ENCODE peak calls at places on chromosomes 2 and 18, in five cellular contexts. One of them, this sample, is unnamed.

GRCh38 chr2:69652206-69652605 is 8.7 kb upstream of the AAK1 start:
- DNase-seq in transverse colon: no peak
- DNase-seq in body of pancreas: no peak
- DNase-seq in fibroblast of lung: peak; percentile 90
- DNase-seq in IMR-90: peak; percentile 94
- DNase-seq in this sample: no peak

GRCh38 chr2:159738509-159739390 is 26.4 kb downstream of the MARCHF7 start:
- DNase-seq in transverse colon: no peak
- DNase-seq in body of pancreas: no peak
- DNase-seq in fibroblast of lung: no peak
- DNase-seq in IMR-90: no peak
- DNase-seq in this sample: no peak

GRCh38 chr2:217901826-217902225 is 101.0 kb downstream of the TNS1 start:
- DNase-seq in transverse colon: no peak
- DNase-seq in body of pancreas: no peak
- DNase-seq in fibroblast of lung: peak; percentile 87
- DNase-seq in IMR-90: peak; percentile 92
- DNase-seq in this sample: no peak

GRCh38 chr18:58528011-58528367 is 100.9 kb downstream of the ALPK2 start:
- DNase-seq in transverse colon: no peak
- DNase-seq in body of pancreas: no peak
- DNase-seq in fibroblast of lung: no peak
- DNase-seq in IMR-90: peak; percentile 38
- DNase-seq in this sample: no peak

GRCh38 chr2:159317392-159318088 is 31.0 kb upstream of the WDSUB1 start:
- DNase-seq in transverse colon: no peak
- DNase-seq in body of pancreas: no peak
- DNase-seq in fibroblast of lung: peak; percentile 32
- DNase-seq in IMR-90: peak; percentile 5
- DNase-seq in this sample: no peak

GRCh38 chr2:144183744-144184143 is 336.2 kb downstream of the ZEB2 start:
- DNase-seq in transverse colon: peak; percentile 19
- DNase-seq in body of pancreas: no peak
- DNase-seq in fibroblast of lung: peak; percentile 15
- DNase-seq in IMR-90: peak; percentile 85
- DNase-seq in this sample: peak; percentile 76

GRCh38 chr2:237178396-237178795 is 92.7 kb downstream of the COPS8 start:
- DNase-seq in transverse colon: no peak
- DNase-seq in body of pancreas: no peak
- DNase-seq in fibroblast of lung: peak; percentile 96
- DNase-seq in IMR-90: peak; percentile 100
- DNase-seq in this sample: no peak

GRCh38 chr18:34153711-34154110 is 71.0 kb downstream of the NOL4 start:
- DNase-seq in transverse colon: no peak
- DNase-seq in body of pancreas: no peak
- DNase-seq in fibroblast of lung: peak; percentile 24
- DNase-seq in IMR-90: peak; percentile 16
- DNase-seq in this sample: no peak

GRCh38 chr2:33068261-33068660 is 121.5 kb downstream of the LTBP1 start:
- DNase-seq in transverse colon: no peak
- DNase-seq in body of pancreas: no peak
- DNase-seq in fibroblast of lung: peak; percentile 90
- DNase-seq in IMR-90: peak; percentile 90
- DNase-seq in this sample: no peak

GRCh38 chr2:240200230-240201051 is 60.0 kb upstream of the OTOS start:
- DNase-seq in transverse colon: no peak
- DNase-seq in body of pancreas: no peak
- DNase-seq in fibroblast of lung: no peak
- DNase-seq in IMR-90: peak; percentile 6
- DNase-seq in this sample: peak; percentile 44

GRCh38 chr18:61833387-61833786 is 59.4 kb downstream of the RNF152 start:
- DNase-seq in transverse colon: no peak
- DNase-seq in body of pancreas: no peak
- DNase-seq in fibroblast of lung: peak; percentile 72
- DNase-seq in IMR-90: peak; percentile 84
- DNase-seq in this sample: no peak

GRCh38 chr2:31401580-31401979 is 13.0 kb downstream of the XDH start:
- DNase-seq in transverse colon: no peak
- DNase-seq in body of pancreas: no peak
- DNase-seq in fibroblast of lung: peak; percentile 96
- DNase-seq in IMR-90: peak; percentile 96
- DNase-seq in this sample: no peak

GRCh38 chr2:15833731-15834130 is 106.6 kb upstream of the MYCN start:
- DNase-seq in transverse colon: no peak
- DNase-seq in body of pancreas: no peak
- DNase-seq in fibroblast of lung: no peak
- DNase-seq in IMR-90: no peak
- DNase-seq in this sample: no peak

GRCh38 chr2:229445501-229446294 is 174.6 kb upstream of the PID1 start:
- DNase-seq in transverse colon: no peak
- DNase-seq in body of pancreas: no peak
- DNase-seq in fibroblast of lung: peak; percentile 76
- DNase-seq in IMR-90: peak; percentile 16
- DNase-seq in this sample: no peak

GRCh38 chr2:28347596-28347995 is 45.1 kb upstream of the FOSL2 start:
- DNase-seq in transverse colon: no peak
- DNase-seq in body of pancreas: no peak
- DNase-seq in fibroblast of lung: no peak
- DNase-seq in IMR-90: no peak
- DNase-seq in this sample: no peak

GRCh38 chr2:230940476-230940815 is 15.4 kb upstream of the GPR55 start:
- DNase-seq in transverse colon: no peak
- DNase-seq in body of pancreas: no peak
- DNase-seq in fibroblast of lung: no peak
- DNase-seq in IMR-90: no peak
- DNase-seq in this sample: no peak

GRCh38 chr2:176163655-176164021 is 6.5 kb downstream of the HOXD3 start:
- DNase-seq in transverse colon: no peak
- DNase-seq in body of pancreas: no peak
- DNase-seq in fibroblast of lung: no peak
- DNase-seq in IMR-90: no peak
- DNase-seq in this sample: no peak

GRCh38 chr2:98664323-98664722 is 55.9 kb downstream of the UNC50 start:
- DNase-seq in transverse colon: no peak
- DNase-seq in body of pancreas: no peak
- DNase-seq in fibroblast of lung: no peak
- DNase-seq in IMR-90: no peak
- DNase-seq in this sample: peak; percentile 67

GRCh38 chr2:94762600-94762999 is 108.6 kb upstream of the TEKT4 start:
- DNase-seq in transverse colon: no peak
- DNase-seq in body of pancreas: no peak
- DNase-seq in fibroblast of lung: no peak
- DNase-seq in IMR-90: no peak
- DNase-seq in this sample: no peak

GRCh38 chr2:40488927-40489677 is 37.2 kb upstream of the SLC8A1 start:
- DNase-seq in transverse colon: no peak
- DNase-seq in body of pancreas: no peak
- DNase-seq in fibroblast of lung: peak; percentile 27
- DNase-seq in IMR-90: peak; percentile 57
- DNase-seq in this sample: no peak

GRCh38 chr2:232632904-232633412 is 446 bp upstream of the EFHD1 start:
- DNase-seq in transverse colon: peak; percentile 35
- DNase-seq in body of pancreas: peak; percentile 18
- DNase-seq in fibroblast of lung: peak; percentile 4
- DNase-seq in IMR-90: no peak
- DNase-seq in this sample: peak; percentile 53

GRCh38 chr2:65438137-65438899 is 5.9 kb upstream of the SPRED2 start:
- DNase-seq in transverse colon: no peak
- DNase-seq in body of pancreas: no peak
- DNase-seq in fibroblast of lung: no peak
- DNase-seq in IMR-90: no peak
- DNase-seq in this sample: no peak

GRCh38 chr2:9113916-9114315 is 92.7 kb upstream of the ASAP2 start:
- DNase-seq in transverse colon: no peak
- DNase-seq in body of pancreas: no peak
- DNase-seq in fibroblast of lung: no peak
- DNase-seq in IMR-90: no peak
- DNase-seq in this sample: no peak

GRCh38 chr2:9113262-9113661 is 93.3 kb upstream of the ASAP2 start:
- DNase-seq in transverse colon: no peak
- DNase-seq in body of pancreas: no peak
- DNase-seq in fibroblast of lung: no peak
- DNase-seq in IMR-90: no peak
- DNase-seq in this sample: no peak

GRCh38 chr2:9112079-9112721 is 94.4 kb upstream of the ASAP2 start:
- DNase-seq in transverse colon: no peak
- DNase-seq in body of pancreas: no peak
- DNase-seq in fibroblast of lung: peak; percentile 95
- DNase-seq in IMR-90: peak; percentile 96
- DNase-seq in this sample: no peak

GRCh38 chr2:9115219-9115618 is 91.4 kb upstream of the ASAP2 start:
- DNase-seq in transverse colon: no peak
- DNase-seq in body of pancreas: no peak
- DNase-seq in fibroblast of lung: no peak
- DNase-seq in IMR-90: no peak
- DNase-seq in this sample: no peak

GRCh38 chr2:9114457-9114856 is 92.2 kb upstream of the ASAP2 start:
- DNase-seq in transverse colon: no peak
- DNase-seq in body of pancreas: no peak
- DNase-seq in fibroblast of lung: no peak
- DNase-seq in IMR-90: no peak
- DNase-seq in this sample: no peak
- TF ChIP-seq CTCF in transverse colon: no peak
- TF ChIP-seq CTCF in body of pancreas: no peak
- TF ChIP-seq CTCF in fibroblast of lung: no peak
- TF ChIP-seq CTCF in IMR-90: no peak
- TF ChIP-seq CTCF in this sample: no peak

DNA sequence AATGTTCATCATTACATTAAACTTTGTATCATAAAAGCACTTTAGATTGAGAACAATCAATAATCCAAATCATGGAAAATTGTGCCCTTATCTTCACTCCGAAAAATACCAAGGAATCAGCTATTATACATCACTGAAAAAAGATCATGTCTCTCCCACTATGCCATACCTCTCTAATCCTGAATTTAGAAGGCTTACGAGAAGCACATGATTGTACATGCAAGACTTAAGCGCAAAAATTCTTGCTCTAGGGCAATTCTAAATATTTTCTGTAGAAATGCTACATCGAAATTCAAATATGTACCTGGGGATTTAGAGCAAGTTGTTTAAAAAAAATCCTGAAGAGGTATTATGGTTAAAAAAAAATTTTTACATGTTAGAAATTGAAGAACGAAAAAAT is 1.3 kb downstream of the CYTIP start:
- DNase-seq in transverse colon: no peak
- DNase-seq in body of pancreas: no peak
- DNase-seq in fibroblast of lung: no peak
- DNase-seq in IMR-90: no peak
- DNase-seq in this sample: no peak
- H3K4me3 ChIP-seq in transverse colon: peak overlapping the region; percentile 28
- H3K4me3 ChIP-seq in body of pancreas: no peak overlapping the region
- H3K4me3 ChIP-seq in fibroblast of lung: no peak overlapping the region
- H3K4me3 ChIP-seq in IMR-90: no peak overlapping the region
- H3K4me3 ChIP-seq in this sample: peak overlapping the region; percentile 51

GRCh38 chr2:128464456-128464855 is 145.8 kb upstream of the HS6ST1 start:
- DNase-seq in transverse colon: no peak
- DNase-seq in body of pancreas: no peak
- DNase-seq in fibroblast of lung: no peak
- DNase-seq in IMR-90: no peak
- DNase-seq in this sample: no peak

GRCh38 chr2:128468186-128468585 is 149.5 kb upstream of the HS6ST1 start:
- DNase-seq in transverse colon: no peak
- DNase-seq in body of pancreas: no peak
- DNase-seq in fibroblast of lung: no peak
- DNase-seq in IMR-90: no peak
- DNase-seq in this sample: no peak

GRCh38 chr2:128467321-128467901 is 148.7 kb upstream of the HS6ST1 start:
- DNase-seq in transverse colon: no peak
- DNase-seq in body of pancreas: no peak
- DNase-seq in fibroblast of lung: no peak
- DNase-seq in IMR-90: no peak
- DNase-seq in this sample: no peak

GRCh38 chr2:128465246-128466170 is 146.8 kb upstream of the HS6ST1 start:
- DNase-seq in transverse colon: no peak
- DNase-seq in body of pancreas: no peak
- DNase-seq in fibroblast of lung: no peak
- DNase-seq in IMR-90: no peak
- DNase-seq in this sample: no peak

DNA sequence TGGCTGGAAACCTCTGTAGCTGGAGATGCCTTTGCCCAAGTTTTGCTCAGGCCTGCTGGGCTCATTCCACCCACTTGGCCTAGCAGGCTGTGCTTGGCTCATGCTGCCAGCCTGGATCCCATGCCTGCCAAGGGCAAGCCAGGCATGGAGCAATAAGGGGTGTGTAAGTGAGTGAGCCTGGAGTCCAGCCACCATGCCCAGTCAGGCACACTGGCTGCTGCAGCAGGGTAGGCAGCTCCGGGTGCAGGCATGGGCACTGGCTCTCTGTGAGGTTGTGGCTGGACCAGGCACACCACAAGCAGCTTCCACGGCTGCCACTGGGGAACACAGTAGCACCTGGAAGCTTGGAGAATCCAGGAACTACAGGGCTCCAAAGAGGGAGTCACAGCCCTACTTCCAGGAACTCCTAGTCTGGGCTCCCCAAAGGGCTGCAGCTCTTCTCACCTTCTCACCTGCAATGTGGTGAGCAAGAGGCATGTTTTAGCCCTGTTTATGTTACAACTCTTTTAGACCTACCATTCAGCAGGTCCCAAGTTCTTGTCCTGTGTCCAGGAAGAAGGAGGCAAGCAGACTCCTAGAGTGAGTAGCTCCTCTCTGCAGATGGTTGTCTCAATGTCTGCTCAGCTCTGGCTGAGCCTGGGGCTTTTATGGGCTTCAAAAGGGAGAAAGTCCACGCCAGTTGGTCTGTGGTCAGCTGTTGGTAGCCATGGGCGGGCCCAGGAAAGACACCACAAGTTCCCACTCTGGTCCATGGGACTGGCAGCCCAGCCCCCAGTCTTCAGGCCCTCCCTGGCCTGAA is 147.9 kb upstream of the HS6ST1 start:
- DNase-seq in transverse colon: no peak
- DNase-seq in body of pancreas: peak; percentile 31
- DNase-seq in fibroblast of lung: no peak
- DNase-seq in IMR-90: no peak
- DNase-seq in this sample: no peak
- H3K9me3 ChIP-seq in transverse colon: peaks cover 17% of the 10 kb centered on the region
- H3K9me3 ChIP-seq in body of pancreas: no peaks in the 10 kb centered on the region
- H3K9me3 ChIP-seq in fibroblast of lung: no peaks in the 10 kb centered on the region
- H3K9me3 ChIP-seq in IMR-90: peaks cover 36% of the 10 kb centered on the region
- H3K9me3 ChIP-seq in this sample: peaks cover 22% of the 10 kb centered on the region

GRCh38 chr18:48541747-48542108 is 2.9 kb downstream of the CTIF start:
- DNase-seq in transverse colon: no peak
- DNase-seq in body of pancreas: no peak
- DNase-seq in fibroblast of lung: no peak
- DNase-seq in IMR-90: no peak
- DNase-seq in this sample: no peak

GRCh38 chr18:48541026-48541746 is 2.4 kb downstream of the CTIF start:
- DNase-seq in transverse colon: peak; percentile 75
- DNase-seq in body of pancreas: peak; percentile 70
- DNase-seq in fibroblast of lung: peak; percentile 87
- DNase-seq in IMR-90: peak; percentile 75
- DNase-seq in this sample: peak; percentile 82

GRCh38 chr18:48539406-48540328 is 836 bp downstream of the CTIF start:
- DNase-seq in transverse colon: peak; percentile 45
- DNase-seq in body of pancreas: peak; percentile 41
- DNase-seq in fibroblast of lung: peak; percentile 56
- DNase-seq in IMR-90: peak; percentile 59
- DNase-seq in this sample: peak; percentile 56

GRCh38 chr18:48538531-48539405 is at the start of gene CTIF:
- DNase-seq in transverse colon: peak; percentile 96
- DNase-seq in body of pancreas: peak; percentile 95
- DNase-seq in fibroblast of lung: peak; percentile 97
- DNase-seq in IMR-90: peak; percentile 96
- DNase-seq in this sample: peak; percentile 86

GRCh38 chr18:48540329-48541025 is 1.6 kb downstream of the CTIF start:
- DNase-seq in transverse colon: peak; percentile 77
- DNase-seq in body of pancreas: peak; percentile 57
- DNase-seq in fibroblast of lung: peak; percentile 63
- DNase-seq in IMR-90: peak; percentile 58
- DNase-seq in this sample: peak; percentile 79
- TF ChIP-seq CTCF in transverse colon: peak; percentile 10
- TF ChIP-seq CTCF in body of pancreas: peak; percentile 15
- TF ChIP-seq CTCF in fibroblast of lung: peak; percentile 23
- TF ChIP-seq CTCF in IMR-90: peak; percentile 23
- TF ChIP-seq CTCF in this sample: no peak

This sample was measured in Peyer's patch.